ENCODE peak calls at places on chromosomes 1 and 21, in ten cellular contexts. Y is sciatic nerve; L is psoas muscle; T is NCI-H1105; M is activated CD4-positive, alpha-beta T cell treated with anti-CD3 and anti-CD28 coated beads, Interleukin-2, amount 50 U/mL, for 24 hours; N is body of pancreas; A is T-helper 9 cell; W is memory B cell; H is T-helper 1 cell; Q is naive thymus-derived CD4-positive, alpha-beta T cell. I is an unnamed sample.
A peak's percentile ranks its signal among the peaks of the same experiment; 100 is the strongest.

GRCh38 chr1:85202092-85202863 is 1.5 kb upstream of the SYDE2 start:
- DNase-seq in Y (no peak), L (no peak), T (peak; percentile 31), M (no peak), N (peak; percentile 58), A (no peak), W (no peak), H (no peak), Q (peak; percentile 6), I (no peak)

GRCh38 chr1:26017606-26018005 is 4.0 kb upstream of the EXTL1 start:
- DNase-seq in Y (no peak), L (no peak), T (no peak), M (no peak), N (no peak), A (no peak), W (no peak), H (no peak), Q (no peak), I (no peak)

GRCh38 chr1:92599184-92599583 is 112.5 kb upstream of the GFI1 start:
- DNase-seq in Y (no peak), L (no peak), T (no peak), M (no peak), N (no peak), A (no peak), W (no peak), H (no peak), Q (peak; percentile 43), I (no peak)

GRCh38 chr1:161954466-161954865 is 69.2 kb downstream of the OLFML2B start:
- DNase-seq in Y (no peak), L (no peak), T (no peak), M (no peak), N (no peak), A (no peak), W (no peak), H (no peak), Q (no peak), I (no peak)

GRCh38 chr1:153428073-153428638 is 11.8 kb downstream of the S100A7A start:
- DNase-seq in Y (peak; percentile 34), L (no peak), T (no peak), M (no peak), N (no peak), A (no peak), W (no peak), H (no peak), Q (no peak), I (no peak)

GRCh38 chr1:149986486-149987296 is 23.8 kb downstream of the OTUD7B start:
- DNase-seq in Y (no peak), L (no peak), T (no peak), M (no peak), N (no peak), A (no peak), W (no peak), H (no peak), Q (no peak), I (no peak)

GRCh38 chr1:12472798-12473551 is 145.0 kb downstream of the DHRS3 start:
- DNase-seq in Y (no peak), L (no peak), T (no peak), M (peak; percentile 81), N (no peak), A (peak; percentile 23), W (no peak), H (peak; percentile 14), Q (peak; percentile 61), I (no peak)

GRCh38 chr1:160837558-160838205 is 25.0 kb downstream of the CD244 start:
- DNase-seq in Y (peak; percentile 62), L (no peak), T (no peak), M (peak; percentile 62), N (peak; percentile 37), A (peak; percentile 64), W (peak; percentile 79), H (peak; percentile 74), Q (peak; percentile 89), I (no peak)

GRCh38 chr1:87410771-87411170 is 82.1 kb downstream of the LMO4 start:
- DNase-seq in Y (peak; percentile 69), L (peak; percentile 16), T (peak; percentile 72), M (no peak), N (no peak), A (no peak), W (no peak), H (no peak), Q (no peak), I (no peak)

GRCh38 chr1:77267035-77267434 is 14.8 kb upstream of the AK5 start:
- DNase-seq in Y (no peak), L (no peak), T (no peak), M (no peak), N (no peak), A (no peak), W (no peak), H (no peak), Q (peak; percentile 50), I (no peak)

GRCh38 chr1:89566761-89567174 is 42.1 kb downstream of the LRRC8B start:
- DNase-seq in Y (peak; percentile 68), L (peak; percentile 34), T (no peak), M (no peak), N (peak; percentile 77), A (no peak), W (no peak), H (no peak), Q (no peak), I (no peak)

GRCh38 chr1:95752515-95753381 is 518.7 kb downstream of the RWDD3 start:
- DNase-seq in Y (no peak), L (no peak), T (no peak), M (no peak), N (no peak), A (no peak), W (no peak), H (no peak), Q (no peak), I (no peak)

GRCh38 chr1:118185083-118185899 is at the start of gene SPAG17:
- DNase-seq in Y (peak; percentile 88), L (peak; percentile 58), T (peak; percentile 65), M (no peak), N (peak; percentile 89), A (no peak), W (no peak), H (no peak), Q (no peak), I (peak; percentile 69)

GRCh38 chr1:155038602-155039307 is 5.1 kb downstream of the DCST1 start:
- DNase-seq in Y (no peak), L (no peak), T (no peak), M (no peak), N (no peak), A (no peak), W (no peak), H (no peak), Q (no peak), I (no peak)

GRCh38 chr1:186212574-186213224 is 162.4 kb downstream of the TPR start:
- DNase-seq in Y (no peak), L (no peak), T (peak; percentile 68), M (no peak), N (peak; percentile 68), A (no peak), W (peak; percentile 38), H (no peak), Q (peak; percentile 25), I (peak; percentile 41)

GRCh38 chr1:168926236-168926635 is 180.3 kb upstream of the ATP1B1 start:
- DNase-seq in Y (no peak), L (no peak), T (no peak), M (no peak), N (no peak), A (no peak), W (no peak), H (no peak), Q (no peak), I (no peak)

GRCh38 chr21:44368711-44369446 is 15.5 kb downstream of the TRPM2 start:
- DNase-seq in Y (peak; percentile 51), L (no peak), T (no peak), M (no peak), N (no peak), A (no peak), W (no peak), H (no peak), Q (no peak), I (no peak)

GRCh38 chr1:46489638-46490602 is at the start of gene DMBX1:
- DNase-seq in Y (no peak), L (peak; percentile 39), T (peak; percentile 51), M (no peak), N (peak; percentile 49), A (peak; percentile 21), W (no peak), H (no peak), Q (no peak), I (no peak)

GRCh38 chr1:20192364-20192763 is 6.0 kb upstream of the PLA2G2C start:
- DNase-seq in Y (no peak), L (no peak), T (no peak), M (no peak), N (peak; percentile 8), A (no peak), W (no peak), H (no peak), Q (no peak), I (no peak)

GRCh38 chr1:182617734-182618288 is 13.6 kb upstream of the RGS16 start:
- DNase-seq in Y (no peak), L (no peak), T (no peak), M (no peak), N (no peak), A (no peak), W (no peak), H (no peak), Q (no peak), I (no peak)

GRCh38 chr1:75630998-75631397 is 20.1 kb upstream of the SLC44A5 start:
- DNase-seq in Y (no peak), L (no peak), T (no peak), M (no peak), N (no peak), A (no peak), W (no peak), H (no peak), Q (no peak), I (no peak)

GRCh38 chr1:165645654-165646366 is 14.8 kb downstream of the MGST3 start:
- DNase-seq in Y (no peak), L (no peak), T (no peak), M (no peak), N (peak; percentile 56), A (no peak), W (no peak), H (no peak), Q (no peak), I (no peak)

GRCh38 chr1:234600418-234601216 is 9.4 kb downstream of the IRF2BP2 start:
- DNase-seq in Y (no peak), L (no peak), T (no peak), M (no peak), N (peak; percentile 81), A (no peak), W (no peak), H (no peak), Q (peak; percentile 64), I (no peak)

GRCh38 chr1:109240158-109241152 is 8.9 kb upstream of the CELSR2 start:
- DNase-seq in Y (peak; percentile 84), L (peak; percentile 85), T (peak; percentile 65), M (no peak), N (peak; percentile 71), A (no peak), W (no peak), H (no peak), Q (no peak), I (no peak)